ENCODE peak calls at places on chromosomes 7 and 10, in five cellular contexts. S is testis, D is sigmoid colon, C is transverse colon, H is erythroblast. T is an unnamed sample.

GRCh38 chr7:47461161-47461560 is 120.8 kb downstream of the TNS3 start:
- DNase-seq in H (no peak), D (no peak), S (peak; percentile 65), C (no peak), T (no peak)

GRCh38 chr7:130276796-130277762 is 10.4 kb downstream of the CPA2 start:
- DNase-seq in H (no peak), D (no peak), S (no peak), C (no peak), T (no peak)

GRCh38 chr10:70761031-70761601 is 24.1 kb downstream of the TBATA start:
- DNase-seq in D (peak; percentile 34), S (peak; percentile 76), C (no peak), H (no peak), T (no peak)

GRCh38 chr7:141349804-141350203 is 201.4 kb upstream of the AGK start:
- DNase-seq in C (no peak), H (no peak), D (no peak), S (no peak), T (no peak)

GRCh38 chr7:132145466-132145865 is 430.8 kb downstream of the PLXNA4 start:
- DNase-seq in C (no peak), S (no peak), D (no peak), H (no peak), T (peak; percentile 47)

GRCh38 chr10:93436577-93436976 is 45.6 kb downstream of the MYOF start:
- DNase-seq in S (peak; percentile 65), H (no peak), C (peak; percentile 31), D (peak; percentile 87), T (peak; percentile 61)

GRCh38 chr7:91550931-91551330 is 286.7 kb downstream of the FZD1 start:
- DNase-seq in D (no peak), C (no peak), S (no peak), H (no peak), T (no peak)

GRCh38 chr7:157612664-157613561 is 276.1 kb downstream of the DNAJB6 start:
- DNase-seq in H (no peak), D (peak; percentile 66), C (peak; percentile 43), S (peak; percentile 40), T (no peak)

GRCh38 chr7:82593780-82594179 is 150.2 kb upstream of the CACNA2D1 start:
- DNase-seq in C (no peak), D (no peak), H (no peak), S (no peak), T (no peak)

GRCh38 chr10:104935656-104936055 is 294.6 kb downstream of the SORCS3 start:
- DNase-seq in C (no peak), D (no peak), H (no peak), S (no peak), T (no peak)

GRCh38 chr7:53466396-53466795 is 431.0 kb downstream of the POM121L12 start:
- DNase-seq in S (no peak), D (no peak), H (no peak), C (no peak), T (no peak)

GRCh38 chr7:27737591-27737990 is 2.4 kb upstream of the TAX1BP1 start:
- DNase-seq in D (no peak), H (no peak), S (no peak), C (no peak), T (no peak)

GRCh38 chr7:150923802-150924201 is 54.3 kb downstream of the KCNH2 start:
- DNase-seq in D (no peak), H (no peak), S (no peak), C (no peak), T (no peak)

GRCh38 chr7:156177396-156178055 is 365.3 kb upstream of the SHH start:
- DNase-seq in D (no peak), S (no peak), H (no peak), C (no peak), T (peak; percentile 46)

GRCh38 chr7:21806388-21806787 is 139.3 kb downstream of the CDCA7L start:
- DNase-seq in H (no peak), D (no peak), S (no peak), C (no peak), T (no peak)

GRCh38 chr10:43816351-43817321 is 168.0 kb upstream of the ZNF32 start:
- DNase-seq in C (peak; percentile 61), S (no peak), H (no peak), D (peak; percentile 76), T (no peak)

GRCh38 chr7:150511039-150511438 is 3.6 kb upstream of the GIMAP7 start:
- DNase-seq in S (no peak), C (no peak), D (no peak), H (no peak), T (no peak)

GRCh38 chr10:51892965-51893658 is 193.7 kb upstream of the CSTF2T start:
- DNase-seq in C (peak; percentile 14), H (peak; percentile 3), D (no peak), S (no peak), T (no peak)

GRCh38 chr10:46077141-46077554 is 31.1 kb upstream of the MSMB start:
- DNase-seq in C (no peak), D (no peak), S (no peak), H (no peak), T (no peak)

GRCh38 chr7:4416436-4417092 is 265.5 kb upstream of the FOXK1 start:
- DNase-seq in H (no peak), S (peak; percentile 69), C (peak; percentile 12), D (no peak), T (peak; percentile 10)

GRCh38 chr10:57338823-57339558 is 928.7 kb downstream of the IPMK start:
- DNase-seq in H (peak; percentile 20), D (no peak), C (no peak), S (peak; percentile 36), T (no peak)

GRCh38 chr10:15140640-15141039 is 27.9 kb downstream of the NMT2 start:
- DNase-seq in S (no peak), H (no peak), C (no peak), D (no peak), T (no peak)

GRCh38 chr7:129741743-129742213 is 130.3 kb downstream of the NRF1 start:
- DNase-seq in C (no peak), H (no peak), S (no peak), D (no peak), T (no peak)

GRCh38 chr7:27150568-27151340 is 1.6 kb downstream of the HOXA3 start:
- DNase-seq in S (peak; percentile 73), D (peak; percentile 93), C (peak; percentile 86), H (peak; percentile 70), T (peak; percentile 96)

GRCh38 chr7:113705439-113705838 is 213.4 kb downstream of the PPP1R3A start:
- DNase-seq in H (no peak), D (no peak), S (no peak), C (no peak), T (no peak)

DNA sequence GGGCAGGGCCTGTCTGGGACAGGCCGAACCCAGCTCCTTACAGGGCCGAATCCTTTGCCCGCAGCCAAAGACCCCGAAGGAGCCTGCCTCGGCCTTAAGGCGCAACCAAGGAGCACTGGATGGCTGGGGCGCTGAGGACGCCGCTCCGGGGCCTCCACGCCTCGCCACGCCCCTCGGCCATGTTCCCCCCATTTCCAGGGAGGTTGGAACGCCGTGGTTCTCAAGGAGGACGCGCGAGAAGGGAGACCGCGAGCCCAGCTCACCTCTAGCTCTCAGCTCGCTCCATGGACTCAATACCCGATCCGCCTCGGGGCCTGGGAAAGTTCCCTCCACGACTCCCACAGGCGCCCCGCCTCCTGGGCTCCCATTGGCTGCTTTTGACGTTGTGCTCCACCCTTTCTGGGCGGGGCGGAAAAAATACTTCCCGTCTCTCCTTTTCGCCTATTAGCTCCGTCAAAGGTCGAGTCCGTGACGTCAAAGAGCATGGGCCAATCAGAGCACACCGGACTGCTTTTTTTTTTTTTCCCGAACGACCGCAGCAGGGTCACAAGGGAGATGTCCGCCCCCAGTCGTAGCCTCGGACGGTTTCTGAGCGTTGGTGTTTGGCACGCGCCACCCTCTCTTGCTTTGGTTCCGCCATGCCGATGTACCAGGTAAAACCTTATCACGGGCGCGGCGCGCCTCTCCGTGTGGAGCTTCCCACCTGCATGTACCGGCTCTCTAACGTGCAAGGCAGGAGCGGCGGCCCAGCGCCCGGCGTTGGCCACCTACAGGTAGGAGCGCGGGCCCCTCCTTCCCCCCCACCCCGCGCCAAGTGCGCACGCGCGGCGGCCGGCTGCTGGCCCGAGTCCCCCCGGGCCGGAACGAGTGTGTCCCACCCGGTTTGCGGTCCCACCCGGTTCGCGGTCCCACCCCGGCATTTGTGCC is 305.7 kb downstream of the TYW1 start:
- DNase-seq in H (peak; percentile 98), C (peak; percentile 99), S (peak; percentile 100), D (peak; percentile 100), T (peak; percentile 100)
- TF ChIP-seq POLR2A in H (peak; percentile 88), C (peak; percentile 88), S (peak; percentile 11), D (peak; percentile 26), T (no peak)

GRCh38 chr7:142567201-142567600 is 182.1 kb upstream of the PRSS1 start:
- DNase-seq in S (peak; percentile 23), C (no peak), D (no peak), H (no peak), T (no peak)

GRCh38 chr7:142569851-142570250 is 179.4 kb upstream of the PRSS1 start:
- DNase-seq in D (no peak), H (no peak), C (no peak), S (no peak), T (no peak)

GRCh38 chr7:142566291-142566690 is 183.0 kb upstream of the PRSS1 start:
- DNase-seq in H (no peak), C (no peak), D (no peak), S (no peak), T (no peak)

GRCh38 chr7:142567676-142568075 is 181.6 kb upstream of the PRSS1 start:
- DNase-seq in H (no peak), D (no peak), S (no peak), C (no peak), T (no peak)

DNA sequence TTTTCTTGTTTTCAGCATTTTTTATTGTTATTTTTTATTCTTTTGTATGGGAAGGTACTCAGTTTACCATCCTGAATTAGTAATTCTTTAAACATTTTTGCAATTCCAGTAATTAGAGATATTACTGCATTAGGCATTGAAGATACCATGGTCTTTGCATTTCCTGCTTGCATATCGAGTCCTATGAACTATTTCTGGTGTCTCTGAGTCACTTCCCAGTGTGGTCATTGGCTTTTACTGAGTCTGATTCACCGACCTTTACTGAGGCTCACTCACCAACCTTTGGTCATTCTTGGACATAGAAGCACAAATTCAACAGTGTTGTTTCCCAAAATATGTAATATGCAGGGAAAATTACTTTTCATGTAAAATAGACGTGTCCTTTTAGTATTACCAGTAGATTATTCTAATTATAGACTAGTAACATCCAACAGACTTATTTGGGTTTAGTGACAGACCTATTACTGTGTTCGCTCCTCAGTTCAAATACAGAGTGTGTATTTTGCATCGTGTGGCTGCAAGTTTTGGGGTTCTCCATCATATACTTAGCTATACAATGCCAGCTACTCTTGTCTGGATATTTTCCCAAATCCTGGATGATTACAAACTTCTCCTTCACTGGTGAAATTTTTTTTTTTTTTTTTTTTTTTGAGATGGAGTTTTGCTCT is 180.7 kb upstream of the PRSS1 start:
- DNase-seq in D (no peak), C (no peak), S (no peak), H (no peak), T (no peak)
- TF ChIP-seq POLR2A in D (no peak), C (no peak), S (no peak), H (no peak), T (no peak)

GRCh38 chr10:91220194-91220953 is at the start of gene PCGF5:
- DNase-seq in D (peak; percentile 94), S (peak; percentile 90), H (peak; percentile 98), C (peak; percentile 95), T (peak; percentile 79)
- TF ChIP-seq POLR2A in D (peak; percentile 31), S (no peak), H (peak; percentile 75), C (peak; percentile 87), T (no peak)

DNA sequence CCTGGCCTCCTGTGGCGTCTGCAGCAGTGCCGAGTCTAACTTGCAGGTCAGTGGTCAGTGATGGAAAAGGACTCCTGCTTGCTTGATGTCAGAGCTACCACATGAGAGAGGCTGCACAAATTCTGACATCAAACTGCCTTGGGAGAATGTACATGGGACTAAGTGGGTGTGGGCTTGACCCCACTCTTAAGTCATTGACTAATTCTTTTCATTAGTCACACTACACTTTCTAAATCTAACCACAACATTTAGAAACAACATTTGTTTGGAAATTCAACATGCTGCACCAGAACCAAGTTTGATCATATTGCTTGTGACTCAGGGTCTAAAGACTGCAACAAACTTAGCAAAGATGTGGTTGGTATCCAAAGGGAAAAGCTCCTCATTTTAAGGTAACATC is 24.4 kb upstream of the CDC14C start:
- DNase-seq in S (no peak), D (no peak), C (no peak), H (no peak), T (no peak)
- TF ChIP-seq POLR2A in S (no peak), D (no peak), C (no peak), H (no peak), T (no peak)